ENCODE peak calls at places on chromosomes 13 and 19, in five cellular contexts. M, E, A, U and V are unnamed samples.

GRCh38 chr13:95834134-95834765 is 157.3 kb downstream of the DNAJC3 start:
- DNase-seq in M (peak), E (peak), A (peak), U (peak), V (peak)

GRCh38 chr13:96835591-96835990 is 158.7 kb downstream of the OXGR1 start:
- DNase-seq in M (no peak), E (no peak), A (no peak), U (no peak), V (no peak)

GRCh38 chr13:68066879-68067513 is 836.9 kb upstream of the PCDH9 start:
- DNase-seq in M (no peak), E (no peak), A (no peak), U (no peak), V (peak)

GRCh38 chr19:51116736-51117135 is 8.0 kb upstream of the SIGLEC9 start:
- DNase-seq in M (no peak), E (no peak), A (no peak), U (no peak), V (no peak)

GRCh38 chr13:106815545-106815944 is 247.6 kb upstream of the ARGLU1 start:
- DNase-seq in M (no peak), E (no peak), A (no peak), U (no peak), V (no peak)

GRCh38 chr13:112652512-112653458 is 37.1 kb upstream of the ATP11A start:
- DNase-seq in M (no peak), E (no peak), A (no peak), U (no peak), V (no peak)

GRCh38 chr13:57641071-57641470 is 9.5 kb downstream of the PCDH17 start:
- DNase-seq in M (no peak), E (no peak), A (no peak), U (no peak), V (no peak)

GRCh38 chr13:108508263-108508662 is 121.1 kb upstream of the MYO16 start:
- DNase-seq in M (peak), E (no peak), A (no peak), U (peak), V (no peak)

GRCh38 chr13:98959299-98959698 is 18.6 kb downstream of the DOCK9 start:
- DNase-seq in M (no peak), E (no peak), A (no peak), U (no peak), V (no peak)

GRCh38 chr19:49896863-49897621 is at the start of gene IL4I1:
- DNase-seq in M (no peak), E (no peak), A (no peak), U (peak), V (no peak)

GRCh38 chr13:113879506-113880360 is 15.9 kb upstream of the GAS6 start:
- DNase-seq in M (peak), E (no peak), A (no peak), U (no peak), V (no peak)

GRCh38 chr13:21203132-21203531 is 26.7 kb downstream of the MRPL57 start:
- DNase-seq in M (no peak), E (no peak), A (no peak), U (peak), V (peak)

GRCh38 chr13:49444517-49445395 is 682 bp downstream of the SETDB2 start:
- DNase-seq in M (peak), E (peak), A (no peak), U (peak), V (no peak)

GRCh38 chr19:6340493-6341201 is 7.2 kb upstream of the ACER1 start:
- DNase-seq in M (no peak), E (no peak), A (no peak), U (no peak), V (no peak)

GRCh38 chr19:40274585-40275544 is 10.3 kb downstream of the AKT2 start:
- DNase-seq in M (no peak), E (no peak), A (no peak), U (no peak), V (no peak)

GRCh38 chr13:101325423-101325822 is 90.9 kb downstream of the NALCN start:
- DNase-seq in M (no peak), E (no peak), A (no peak), U (no peak), V (no peak)

GRCh38 chr19:45769821-45770191 is 754 bp upstream of the SIX5 start:
- DNase-seq in M (no peak), E (no peak), A (peak), U (peak), V (no peak)

GRCh38 chr19:13692096-13692495 is 72.2 kb upstream of the MRI1 start:
- DNase-seq in M (no peak), E (no peak), A (no peak), U (peak), V (no peak)

GRCh38 chr13:34462843-34463242 is 479.2 kb upstream of the NBEA start:
- DNase-seq in M (no peak), E (peak), A (peak), U (peak), V (no peak)

GRCh38 chr19:6652214-6653094 is 17.5 kb downstream of the TNFSF14 start:
- DNase-seq in M (no peak), E (no peak), A (no peak), U (no peak), V (no peak)

GRCh38 chr19:40443930-40444180 is 280 bp downstream of the SERTAD3 start:
- DNase-seq in M (no peak), E (no peak), A (no peak), U (no peak), V (no peak)

GRCh38 chr13:62092949-62093348 is 677.3 kb upstream of the PCDH20 start:
- DNase-seq in M (no peak), E (no peak), A (no peak), U (no peak), V (no peak)

GRCh38 chr13:93268327-93269028 is 41.9 kb downstream of the GPC6 start:
- DNase-seq in M (no peak), E (no peak), A (no peak), U (no peak), V (no peak)

GRCh38 chr13:50400930-50401553 is 385.8 kb downstream of the KCNRG start:
- DNase-seq in M (no peak), E (peak), A (no peak), U (peak), V (no peak)

GRCh38 chr13:94711561-94712286 is 621 bp downstream of the SOX21 start:
- DNase-seq in M (no peak), E (no peak), A (no peak), U (no peak), V (no peak)

GRCh38 chr13:32889986-32890565 is 126.1 kb upstream of the KL start:
- DNase-seq in M (no peak), E (no peak), A (no peak), U (no peak), V (no peak)

GRCh38 chr19:44258139-44258538 is 1.5 kb upstream of the ZNF233 start:
- DNase-seq in M (no peak), E (no peak), A (no peak), U (no peak), V (no peak)

GRCh38 chr19:44260343-44260681 is 626 bp downstream of the ZNF233 start:
- DNase-seq in M (peak), E (no peak), A (no peak), U (no peak), V (no peak)

GRCh38 chr19:44258835-44259413 is 762 bp upstream of the ZNF233 start:
- DNase-seq in M (no peak), E (no peak), A (no peak), U (no peak), V (peak)

GRCh38 chr19:44255705-44256411 is 3.8 kb upstream of the ZNF233 start:
- DNase-seq in M (no peak), E (no peak), A (no peak), U (no peak), V (no peak)

DNA sequence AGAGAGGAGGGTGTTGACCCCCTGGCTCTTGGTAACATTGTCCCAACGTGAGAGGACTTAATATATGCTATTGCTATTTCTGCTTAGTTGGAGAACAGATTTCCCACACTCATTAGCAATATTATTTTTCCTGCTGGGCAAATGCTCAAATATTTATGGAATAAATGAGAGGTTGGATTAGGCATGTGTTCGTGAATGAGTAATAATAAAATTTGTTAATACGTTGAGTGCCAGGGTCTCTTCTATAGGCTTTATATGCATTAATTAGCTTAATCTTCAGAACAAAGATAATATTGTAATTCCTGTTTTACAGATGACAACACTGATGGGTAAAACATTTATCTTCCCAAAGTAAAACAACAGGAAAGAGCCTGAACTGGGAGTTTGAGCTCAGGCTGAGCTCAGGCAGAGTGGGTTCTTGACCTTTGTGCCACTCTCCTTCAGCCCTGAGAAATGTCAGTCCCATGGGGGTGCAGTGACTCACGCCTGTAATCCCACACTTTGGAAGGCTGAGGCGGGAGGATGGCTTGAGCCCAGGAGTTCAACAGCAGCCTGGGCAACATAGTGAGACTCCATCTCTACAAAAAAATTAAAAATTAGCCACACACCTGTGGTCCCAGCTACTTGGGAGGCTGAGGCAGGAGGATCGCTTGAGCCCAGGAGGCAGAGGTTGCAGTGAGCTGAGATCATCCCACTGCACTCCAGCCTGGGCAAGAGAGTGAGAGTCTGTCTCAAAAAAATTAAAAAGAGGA is 1.2 kb downstream of the ZNF233 start:
- DNase-seq in M (no peak), E (no peak), A (no peak), U (no peak), V (no peak)
- H3K4me3 ChIP-seq in M (peak), E (no peak), A (no peak), U (no peak), V (peak)

GRCh38 chr13:103036268-103036667 is 29.9 kb downstream of the SLC10A2 start:
- DNase-seq in M (no peak), E (no peak), A (no peak), U (no peak), V (no peak)
- TF ChIP-seq CTCF in M (no peak), E (no peak), A (no peak), U (no peak), V (no peak)

GRCh38 chr19:12098040-12098439 is 33.5 kb downstream of the ZNF844 start:
- DNase-seq in M (no peak), E (no peak), A (no peak), U (no peak), V (no peak)

GRCh38 chr19:12092065-12092867 is 27.7 kb downstream of the ZNF844 start:
- DNase-seq in M (peak), E (peak), A (peak), U (peak), V (no peak)

GRCh38 chr19:12090807-12091206 is 26.3 kb downstream of the ZNF844 start:
- DNase-seq in M (peak), E (no peak), A (peak), U (peak), V (no peak)

GRCh38 chr19:12095111-12095790 is 30.7 kb downstream of the ZNF844 start:
- DNase-seq in M (no peak), E (no peak), A (no peak), U (peak), V (no peak)

GRCh38 chr19:12093777-12094176 is 29.2 kb downstream of the ZNF844 start:
- DNase-seq in M (no peak), E (no peak), A (no peak), U (no peak), V (no peak)
- H3K4me3 ChIP-seq in M (no peak), E (no peak), A (no peak), U (no peak), V (no peak)

DNA sequence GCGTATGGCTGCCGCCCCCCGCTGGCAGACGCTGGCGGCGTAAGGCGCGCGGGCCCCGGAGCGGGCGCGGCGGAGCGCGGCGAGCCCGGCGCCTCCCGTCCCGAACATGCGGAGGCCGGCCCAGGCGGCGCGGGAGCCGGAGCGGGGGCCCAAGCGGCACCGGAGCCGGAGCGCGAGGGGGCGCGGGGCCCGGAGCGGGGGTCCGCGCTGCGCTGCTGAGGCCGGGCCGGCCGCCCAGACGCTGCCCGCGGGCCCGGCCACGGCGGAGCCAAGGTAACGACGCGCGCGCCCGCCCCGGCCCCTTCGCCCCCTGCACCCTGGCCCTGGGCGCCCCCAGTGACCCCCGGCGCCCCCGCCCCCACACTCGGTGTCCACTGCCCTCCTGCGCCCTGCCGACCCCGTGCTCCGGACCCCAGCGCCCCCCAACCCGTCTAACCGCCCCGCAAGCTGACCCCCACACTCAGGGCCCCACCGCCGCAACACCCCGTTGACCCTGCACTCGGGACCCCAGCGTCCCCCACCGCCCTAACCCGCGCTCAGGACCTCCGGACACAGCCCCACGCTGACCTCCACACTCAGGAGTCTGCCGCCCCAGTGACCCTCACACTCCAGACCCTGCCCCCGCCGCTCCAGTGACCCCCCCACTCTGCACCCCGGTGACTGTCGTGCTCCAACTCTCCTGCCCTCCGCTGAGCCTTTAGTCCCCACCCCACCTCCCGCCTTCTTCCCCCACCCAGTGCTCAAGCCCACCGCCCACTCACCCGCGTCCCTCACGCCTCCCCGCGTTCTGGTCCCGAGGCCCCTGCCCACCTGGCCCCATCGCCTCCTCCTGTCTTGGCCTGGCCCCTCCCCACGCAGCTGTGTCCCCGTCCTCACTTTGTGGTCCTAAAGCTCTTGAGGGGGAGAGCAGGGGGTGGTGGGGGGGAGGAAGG is at the start of gene CSNK1G2:
- DNase-seq in M (no peak), E (no peak), A (no peak), U (no peak), V (no peak)
- TF ChIP-seq CTCF in M (no peak), E (no peak), A (no peak), U (peak), V (peak)

GRCh38 chr19:37136118-37136517 is 36.4 kb downstream of the ZNF585A start:
- DNase-seq in M (no peak), E (no peak), A (no peak), U (no peak), V (no peak)
- H3K4me3 ChIP-seq in M (no peak), E (no peak), A (no peak), U (no peak), V (no peak)

GRCh38 chr19:58366576-58367430 is 4.3 kb upstream of the ZNF497 start:
- DNase-seq in M (no peak), E (no peak), A (no peak), U (no peak), V (no peak)
- TF ChIP-seq CTCF in M (no peak), E (no peak), A (no peak), U (no peak), V (no peak)